ENCODE peak calls at places on chromosomes 5 and 9, in ten cellular contexts. One of them, this sample, is unnamed. For H3K9me3, the result is how much of the 10 kb centered on the place peaks cover.

GRCh38 chr9:123326662-123327093 is 29.3 kb upstream of the CRB2 start:
- DNase-seq in tibial artery: no peak
- DNase-seq in uterus: no peak
- DNase-seq in lower lobe of right lung: peak
- DNase-seq in HepG2: no peak
- DNase-seq in esophagus squamous epithelium: no peak
- DNase-seq in spleen: no peak
- DNase-seq in keratinocyte: no peak
- DNase-seq in OCI-LY7: peak
- DNase-seq in ovary: no peak
- DNase-seq in this sample: no peak

GRCh38 chr5:135141303-135142268 is 107.6 kb upstream of the PITX1 start:
- DNase-seq in lower lobe of right lung: no peak
- DNase-seq in OCI-LY7: no peak
- DNase-seq in HepG2: peak
- DNase-seq in ovary: no peak
- DNase-seq in esophagus squamous epithelium: no peak
- DNase-seq in tibial artery: peak
- DNase-seq in uterus: no peak
- DNase-seq in spleen: no peak
- DNase-seq in keratinocyte: no peak
- DNase-seq in this sample: peak

GRCh38 chr9:132584616-132585560 is 2.5 kb downstream of the BARHL1 start:
- DNase-seq in OCI-LY7: no peak
- DNase-seq in HepG2: no peak
- DNase-seq in esophagus squamous epithelium: no peak
- DNase-seq in ovary: no peak
- DNase-seq in uterus: no peak
- DNase-seq in lower lobe of right lung: no peak
- DNase-seq in keratinocyte: no peak
- DNase-seq in spleen: no peak
- DNase-seq in tibial artery: no peak
- DNase-seq in this sample: peak

GRCh38 chr9:16445141-16445920 is 425.1 kb downstream of the BNC2 start:
- DNase-seq in tibial artery: no peak
- DNase-seq in ovary: no peak
- DNase-seq in lower lobe of right lung: no peak
- DNase-seq in OCI-LY7: no peak
- DNase-seq in uterus: no peak
- DNase-seq in esophagus squamous epithelium: no peak
- DNase-seq in spleen: no peak
- DNase-seq in keratinocyte: no peak
- DNase-seq in HepG2: peak
- DNase-seq in this sample: peak

GRCh38 chr9:106797299-106797698 is 65.7 kb upstream of the ZNF462 start:
- DNase-seq in ovary: no peak
- DNase-seq in HepG2: no peak
- DNase-seq in lower lobe of right lung: no peak
- DNase-seq in spleen: no peak
- DNase-seq in esophagus squamous epithelium: no peak
- DNase-seq in OCI-LY7: no peak
- DNase-seq in tibial artery: no peak
- DNase-seq in keratinocyte: no peak
- DNase-seq in uterus: no peak
- DNase-seq in this sample: no peak

GRCh38 chr9:21728781-21729180 is 73.7 kb upstream of the MTAP start:
- DNase-seq in HepG2: no peak
- DNase-seq in ovary: no peak
- DNase-seq in spleen: no peak
- DNase-seq in OCI-LY7: no peak
- DNase-seq in lower lobe of right lung: no peak
- DNase-seq in uterus: no peak
- DNase-seq in esophagus squamous epithelium: no peak
- DNase-seq in keratinocyte: no peak
- DNase-seq in tibial artery: no peak
- DNase-seq in this sample: no peak

GRCh38 chr9:87276327-87276841 is 221.3 kb upstream of the DAPK1 start:
- DNase-seq in uterus: no peak
- DNase-seq in spleen: no peak
- DNase-seq in ovary: no peak
- DNase-seq in esophagus squamous epithelium: no peak
- DNase-seq in OCI-LY7: no peak
- DNase-seq in HepG2: no peak
- DNase-seq in keratinocyte: no peak
- DNase-seq in tibial artery: no peak
- DNase-seq in lower lobe of right lung: no peak
- DNase-seq in this sample: no peak

GRCh38 chr9:96057155-96057554 is 181.7 kb downstream of the ERCC6L2 start:
- DNase-seq in keratinocyte: no peak
- DNase-seq in OCI-LY7: no peak
- DNase-seq in spleen: no peak
- DNase-seq in esophagus squamous epithelium: no peak
- DNase-seq in HepG2: no peak
- DNase-seq in uterus: no peak
- DNase-seq in tibial artery: no peak
- DNase-seq in lower lobe of right lung: no peak
- DNase-seq in ovary: no peak
- DNase-seq in this sample: no peak

GRCh38 chr5:152332696-152333095 is 72.4 kb downstream of the NMUR2 start:
- DNase-seq in spleen: no peak
- DNase-seq in esophagus squamous epithelium: no peak
- DNase-seq in ovary: no peak
- DNase-seq in lower lobe of right lung: no peak
- DNase-seq in uterus: no peak
- DNase-seq in HepG2: no peak
- DNase-seq in tibial artery: no peak
- DNase-seq in OCI-LY7: peak
- DNase-seq in keratinocyte: no peak
- DNase-seq in this sample: no peak

GRCh38 chr5:77128411-77129061 is 41.5 kb upstream of the ZBED3 start:
- DNase-seq in lower lobe of right lung: no peak
- DNase-seq in tibial artery: no peak
- DNase-seq in uterus: no peak
- DNase-seq in OCI-LY7: no peak
- DNase-seq in spleen: no peak
- DNase-seq in keratinocyte: no peak
- DNase-seq in esophagus squamous epithelium: no peak
- DNase-seq in HepG2: no peak
- DNase-seq in ovary: no peak
- DNase-seq in this sample: no peak

GRCh38 chr9:117464941-117465616 is 50.2 kb upstream of the ASTN2 start:
- DNase-seq in lower lobe of right lung: no peak
- DNase-seq in spleen: no peak
- DNase-seq in esophagus squamous epithelium: no peak
- DNase-seq in tibial artery: no peak
- DNase-seq in keratinocyte: no peak
- DNase-seq in OCI-LY7: no peak
- DNase-seq in HepG2: no peak
- DNase-seq in uterus: no peak
- DNase-seq in ovary: no peak
- DNase-seq in this sample: no peak

GRCh38 chr9:116842658-116843057 is 155.6 kb downstream of the TRIM32 start:
- DNase-seq in OCI-LY7: no peak
- DNase-seq in spleen: no peak
- DNase-seq in lower lobe of right lung: no peak
- DNase-seq in uterus: no peak
- DNase-seq in keratinocyte: no peak
- DNase-seq in esophagus squamous epithelium: no peak
- DNase-seq in HepG2: peak
- DNase-seq in ovary: no peak
- DNase-seq in tibial artery: no peak
- DNase-seq in this sample: peak

GRCh38 chr5:2756211-2756746 is 4.8 kb upstream of the IRX2 start:
- DNase-seq in lower lobe of right lung: peak
- DNase-seq in HepG2: no peak
- DNase-seq in OCI-LY7: no peak
- DNase-seq in spleen: no peak
- DNase-seq in esophagus squamous epithelium: no peak
- DNase-seq in ovary: no peak
- DNase-seq in uterus: no peak
- DNase-seq in keratinocyte: no peak
- DNase-seq in tibial artery: peak
- DNase-seq in this sample: peak

GRCh38 chr5:123164019-123164418 is 75.0 kb downstream of the PRDM6 start:
- DNase-seq in spleen: no peak
- DNase-seq in tibial artery: no peak
- DNase-seq in OCI-LY7: no peak
- DNase-seq in HepG2: no peak
- DNase-seq in ovary: no peak
- DNase-seq in uterus: no peak
- DNase-seq in keratinocyte: no peak
- DNase-seq in lower lobe of right lung: no peak
- DNase-seq in esophagus squamous epithelium: no peak
- DNase-seq in this sample: no peak
- TF ChIP-seq CTCF in spleen: no peak
- TF ChIP-seq CTCF in tibial artery: no peak
- TF ChIP-seq CTCF in OCI-LY7: no peak
- TF ChIP-seq CTCF in HepG2: no peak
- TF ChIP-seq CTCF in ovary: no peak
- TF ChIP-seq CTCF in uterus: no peak
- TF ChIP-seq CTCF in keratinocyte: no peak
- TF ChIP-seq CTCF in lower lobe of right lung: no peak
- TF ChIP-seq CTCF in esophagus squamous epithelium: no peak
- TF ChIP-seq CTCF in this sample: no peak

GRCh38 chr5:109030360-109031143 is 282.9 kb downstream of the FER start:
- DNase-seq in lower lobe of right lung: no peak
- DNase-seq in esophagus squamous epithelium: no peak
- DNase-seq in HepG2: no peak
- DNase-seq in OCI-LY7: no peak
- DNase-seq in uterus: no peak
- DNase-seq in keratinocyte: no peak
- DNase-seq in ovary: no peak
- DNase-seq in tibial artery: no peak
- DNase-seq in spleen: no peak
- DNase-seq in this sample: no peak

GRCh38 chr5:109028608-109029299 is 281.1 kb downstream of the FER start:
- DNase-seq in spleen: no peak
- DNase-seq in uterus: no peak
- DNase-seq in esophagus squamous epithelium: no peak
- DNase-seq in tibial artery: no peak
- DNase-seq in OCI-LY7: no peak
- DNase-seq in HepG2: peak
- DNase-seq in ovary: no peak
- DNase-seq in keratinocyte: no peak
- DNase-seq in lower lobe of right lung: no peak
- DNase-seq in this sample: peak

GRCh38 chr5:109029847-109030246 is 282.1 kb downstream of the FER start:
- DNase-seq in tibial artery: no peak
- DNase-seq in esophagus squamous epithelium: no peak
- DNase-seq in OCI-LY7: no peak
- DNase-seq in uterus: no peak
- DNase-seq in HepG2: no peak
- DNase-seq in keratinocyte: no peak
- DNase-seq in lower lobe of right lung: no peak
- DNase-seq in spleen: no peak
- DNase-seq in ovary: no peak
- DNase-seq in this sample: no peak

GRCh38 chr5:109027983-109028607 is 280.4 kb downstream of the FER start:
- DNase-seq in uterus: no peak
- DNase-seq in lower lobe of right lung: no peak
- DNase-seq in ovary: no peak
- DNase-seq in keratinocyte: no peak
- DNase-seq in esophagus squamous epithelium: no peak
- DNase-seq in OCI-LY7: no peak
- DNase-seq in tibial artery: no peak
- DNase-seq in HepG2: no peak
- DNase-seq in spleen: no peak
- DNase-seq in this sample: peak
- H3K9me3 ChIP-seq in uterus: under half
- H3K9me3 ChIP-seq in lower lobe of right lung: under half
- H3K9me3 ChIP-seq in ovary: under half
- H3K9me3 ChIP-seq in keratinocyte: under half
- H3K9me3 ChIP-seq in esophagus squamous epithelium: under half
- H3K9me3 ChIP-seq in OCI-LY7: under half
- H3K9me3 ChIP-seq in tibial artery: under half
- H3K9me3 ChIP-seq in HepG2: under half
- H3K9me3 ChIP-seq in spleen: under half
- H3K9me3 ChIP-seq in this sample: under half

DNA sequence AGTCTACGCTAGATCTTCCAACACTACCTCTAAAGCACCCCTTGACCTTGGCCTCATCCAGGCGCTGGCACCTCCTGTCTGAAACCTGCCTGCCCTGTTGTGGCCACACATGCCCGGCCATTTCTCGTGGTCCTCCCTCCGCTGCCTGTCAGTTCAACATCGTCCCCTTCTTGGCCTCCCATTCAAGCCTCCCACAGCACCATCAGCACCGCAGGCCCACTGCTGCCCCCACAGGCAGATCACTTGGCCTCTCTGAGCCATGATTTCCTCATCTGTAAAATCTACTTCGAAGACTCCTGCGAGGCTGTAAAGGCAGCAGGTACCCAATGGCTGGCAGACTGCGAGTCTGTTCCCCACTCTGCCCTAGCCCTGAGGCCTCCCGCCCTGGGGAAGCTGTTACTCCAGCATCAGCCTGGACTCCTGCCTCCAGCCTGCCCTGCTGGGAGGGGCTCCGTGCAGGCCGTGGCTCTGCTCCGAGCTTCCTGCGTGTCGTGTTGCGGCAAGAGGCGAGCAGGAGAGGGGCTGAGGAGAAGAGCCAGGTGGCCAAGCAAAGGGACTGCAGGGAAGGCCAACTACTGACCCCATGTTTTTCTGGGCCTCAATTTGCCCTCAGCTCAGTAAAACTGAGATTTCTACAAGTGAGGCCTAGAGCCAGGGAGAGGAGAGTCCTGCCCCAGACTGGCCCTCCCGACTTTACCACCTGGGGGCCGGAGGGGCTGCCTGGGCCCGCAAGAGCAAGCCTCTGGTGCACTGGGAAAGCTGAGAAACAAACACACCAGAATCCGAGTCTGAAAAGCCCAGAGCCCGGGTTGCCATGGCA is 70.5 kb upstream of the LRRTM2 start:
- DNase-seq in ovary: no peak
- DNase-seq in OCI-LY7: no peak
- DNase-seq in keratinocyte: no peak
- DNase-seq in spleen: peak
- DNase-seq in HepG2: no peak
- DNase-seq in tibial artery: no peak
- DNase-seq in lower lobe of right lung: no peak
- DNase-seq in esophagus squamous epithelium: no peak
- DNase-seq in uterus: no peak
- DNase-seq in this sample: no peak
- TF ChIP-seq CTCF in ovary: no peak
- TF ChIP-seq CTCF in OCI-LY7: peak
- TF ChIP-seq CTCF in keratinocyte: no peak
- TF ChIP-seq CTCF in spleen: no peak
- TF ChIP-seq CTCF in HepG2: no peak
- TF ChIP-seq CTCF in tibial artery: no peak
- TF ChIP-seq CTCF in lower lobe of right lung: no peak
- TF ChIP-seq CTCF in esophagus squamous epithelium: no peak
- TF ChIP-seq CTCF in uterus: no peak
- TF ChIP-seq CTCF in this sample: no peak

DNA sequence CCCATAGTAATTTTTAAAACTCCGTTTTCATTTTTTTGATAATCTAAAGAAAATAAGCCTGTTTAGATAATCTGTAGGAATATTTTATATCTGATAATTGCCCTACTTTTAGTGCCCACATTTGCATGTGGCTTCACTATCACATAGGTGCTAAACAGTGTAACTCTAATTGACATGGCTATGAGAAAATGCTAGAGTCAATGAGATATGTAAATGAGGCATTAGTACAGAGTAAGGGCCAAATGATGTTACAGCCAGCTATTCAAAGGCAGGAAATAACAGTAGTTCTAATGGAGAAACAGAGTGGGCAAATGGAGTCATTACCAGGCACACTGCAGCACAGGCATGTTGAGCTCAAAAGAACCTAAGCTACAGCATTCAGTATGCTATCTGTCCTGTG is 37.3 kb upstream of the GCNT4 start:
- DNase-seq in OCI-LY7: no peak
- DNase-seq in keratinocyte: no peak
- DNase-seq in tibial artery: no peak
- DNase-seq in ovary: no peak
- DNase-seq in spleen: no peak
- DNase-seq in uterus: no peak
- DNase-seq in HepG2: no peak
- DNase-seq in esophagus squamous epithelium: no peak
- DNase-seq in lower lobe of right lung: no peak
- DNase-seq in this sample: no peak
- H3K9me3 ChIP-seq in OCI-LY7: under half
- H3K9me3 ChIP-seq in keratinocyte: under half
- H3K9me3 ChIP-seq in tibial artery: under half
- H3K9me3 ChIP-seq in ovary: under half
- H3K9me3 ChIP-seq in spleen: under half
- H3K9me3 ChIP-seq in uterus: under half
- H3K9me3 ChIP-seq in HepG2: under half
- H3K9me3 ChIP-seq in esophagus squamous epithelium: under half
- H3K9me3 ChIP-seq in lower lobe of right lung: under half
- H3K9me3 ChIP-seq in this sample: under half